ENCODE peak calls at places on chromosomes 2 and 18, in ten cellular contexts. One of them, this sample, is unnamed.

GRCh38 chr2:84894131-84894586 is 11.3 kb upstream of the TMSB10 start:
- DNase-seq in naive thymus-derived CD4-positive, alpha-beta T cell: no peak
- DNase-seq in activated naive CD8-positive, alpha-beta T cell treated with anti-CD3 and anti-CD28 coated beads, Interleukin-2, amount 50 U/mL, for 24 hours: no peak
- DNase-seq in right lobe of liver: no peak
- DNase-seq in endodermal cell: peak
- DNase-seq in neural progenitor cell: peak
- DNase-seq in 8988T: no peak
- DNase-seq in HFF-Myc: no peak
- DNase-seq in stimulated activated CD4-positive, alpha-beta T cell treated with anti-CD3 and anti-CD28 coated beads, Interleukin-2, amount 100 ng/mL, for 48 hours: no peak
- DNase-seq in GM19239: no peak
- DNase-seq in this sample: no peak

GRCh38 chr2:74391209-74391579 is 11.1 kb upstream of the DCTN1 start:
- DNase-seq in right lobe of liver: no peak
- DNase-seq in 8988T: no peak
- DNase-seq in activated naive CD8-positive, alpha-beta T cell treated with anti-CD3 and anti-CD28 coated beads, Interleukin-2, amount 50 U/mL, for 24 hours: no peak
- DNase-seq in neural progenitor cell: no peak
- DNase-seq in stimulated activated CD4-positive, alpha-beta T cell treated with anti-CD3 and anti-CD28 coated beads, Interleukin-2, amount 100 ng/mL, for 48 hours: no peak
- DNase-seq in HFF-Myc: no peak
- DNase-seq in endodermal cell: no peak
- DNase-seq in GM19239: no peak
- DNase-seq in naive thymus-derived CD4-positive, alpha-beta T cell: no peak
- DNase-seq in this sample: no peak

GRCh38 chr2:10265328-10266132 is 37.2 kb upstream of the HPCAL1 start:
- DNase-seq in activated naive CD8-positive, alpha-beta T cell treated with anti-CD3 and anti-CD28 coated beads, Interleukin-2, amount 50 U/mL, for 24 hours: no peak
- DNase-seq in HFF-Myc: no peak
- DNase-seq in neural progenitor cell: no peak
- DNase-seq in GM19239: no peak
- DNase-seq in right lobe of liver: no peak
- DNase-seq in stimulated activated CD4-positive, alpha-beta T cell treated with anti-CD3 and anti-CD28 coated beads, Interleukin-2, amount 100 ng/mL, for 48 hours: no peak
- DNase-seq in 8988T: no peak
- DNase-seq in naive thymus-derived CD4-positive, alpha-beta T cell: no peak
- DNase-seq in endodermal cell: peak
- DNase-seq in this sample: no peak

GRCh38 chr18:23703987-23704384 is 14.7 kb downstream of the LAMA3 start:
- DNase-seq in GM19239: no peak
- DNase-seq in endodermal cell: no peak
- DNase-seq in right lobe of liver: no peak
- DNase-seq in HFF-Myc: no peak
- DNase-seq in naive thymus-derived CD4-positive, alpha-beta T cell: no peak
- DNase-seq in 8988T: no peak
- DNase-seq in activated naive CD8-positive, alpha-beta T cell treated with anti-CD3 and anti-CD28 coated beads, Interleukin-2, amount 50 U/mL, for 24 hours: no peak
- DNase-seq in stimulated activated CD4-positive, alpha-beta T cell treated with anti-CD3 and anti-CD28 coated beads, Interleukin-2, amount 100 ng/mL, for 48 hours: no peak
- DNase-seq in neural progenitor cell: no peak
- DNase-seq in this sample: no peak

GRCh38 chr2:75614062-75614710 is 32.4 kb upstream of the MRPL19 start:
- DNase-seq in right lobe of liver: no peak
- DNase-seq in neural progenitor cell: no peak
- DNase-seq in GM19239: no peak
- DNase-seq in HFF-Myc: no peak
- DNase-seq in stimulated activated CD4-positive, alpha-beta T cell treated with anti-CD3 and anti-CD28 coated beads, Interleukin-2, amount 100 ng/mL, for 48 hours: no peak
- DNase-seq in activated naive CD8-positive, alpha-beta T cell treated with anti-CD3 and anti-CD28 coated beads, Interleukin-2, amount 50 U/mL, for 24 hours: no peak
- DNase-seq in naive thymus-derived CD4-positive, alpha-beta T cell: no peak
- DNase-seq in 8988T: no peak
- DNase-seq in endodermal cell: no peak
- DNase-seq in this sample: no peak

GRCh38 chr2:184199274-184199673 is 399.1 kb upstream of the ZNF804A start:
- DNase-seq in naive thymus-derived CD4-positive, alpha-beta T cell: no peak
- DNase-seq in HFF-Myc: no peak
- DNase-seq in neural progenitor cell: no peak
- DNase-seq in GM19239: no peak
- DNase-seq in 8988T: no peak
- DNase-seq in right lobe of liver: no peak
- DNase-seq in activated naive CD8-positive, alpha-beta T cell treated with anti-CD3 and anti-CD28 coated beads, Interleukin-2, amount 50 U/mL, for 24 hours: no peak
- DNase-seq in stimulated activated CD4-positive, alpha-beta T cell treated with anti-CD3 and anti-CD28 coated beads, Interleukin-2, amount 100 ng/mL, for 48 hours: no peak
- DNase-seq in endodermal cell: no peak
- DNase-seq in this sample: no peak

GRCh38 chr2:224160917-224161316 is 121.8 kb upstream of the SERPINE2 start:
- DNase-seq in 8988T: no peak
- DNase-seq in GM19239: no peak
- DNase-seq in activated naive CD8-positive, alpha-beta T cell treated with anti-CD3 and anti-CD28 coated beads, Interleukin-2, amount 50 U/mL, for 24 hours: no peak
- DNase-seq in right lobe of liver: peak
- DNase-seq in naive thymus-derived CD4-positive, alpha-beta T cell: no peak
- DNase-seq in HFF-Myc: no peak
- DNase-seq in endodermal cell: no peak
- DNase-seq in stimulated activated CD4-positive, alpha-beta T cell treated with anti-CD3 and anti-CD28 coated beads, Interleukin-2, amount 100 ng/mL, for 48 hours: no peak
- DNase-seq in neural progenitor cell: no peak
- DNase-seq in this sample: no peak

GRCh38 chr2:205914198-205914597 is 171.8 kb downstream of the INO80D start:
- DNase-seq in endodermal cell: no peak
- DNase-seq in GM19239: no peak
- DNase-seq in stimulated activated CD4-positive, alpha-beta T cell treated with anti-CD3 and anti-CD28 coated beads, Interleukin-2, amount 100 ng/mL, for 48 hours: no peak
- DNase-seq in HFF-Myc: no peak
- DNase-seq in right lobe of liver: no peak
- DNase-seq in neural progenitor cell: no peak
- DNase-seq in 8988T: no peak
- DNase-seq in naive thymus-derived CD4-positive, alpha-beta T cell: no peak
- DNase-seq in activated naive CD8-positive, alpha-beta T cell treated with anti-CD3 and anti-CD28 coated beads, Interleukin-2, amount 50 U/mL, for 24 hours: no peak
- DNase-seq in this sample: no peak

GRCh38 chr2:137172162-137172561 is 406.8 kb downstream of the THSD7B start:
- DNase-seq in HFF-Myc: no peak
- DNase-seq in right lobe of liver: no peak
- DNase-seq in 8988T: no peak
- DNase-seq in endodermal cell: no peak
- DNase-seq in stimulated activated CD4-positive, alpha-beta T cell treated with anti-CD3 and anti-CD28 coated beads, Interleukin-2, amount 100 ng/mL, for 48 hours: no peak
- DNase-seq in GM19239: no peak
- DNase-seq in naive thymus-derived CD4-positive, alpha-beta T cell: no peak
- DNase-seq in activated naive CD8-positive, alpha-beta T cell treated with anti-CD3 and anti-CD28 coated beads, Interleukin-2, amount 50 U/mL, for 24 hours: no peak
- DNase-seq in neural progenitor cell: no peak
- DNase-seq in this sample: no peak

GRCh38 chr2:170815746-170816498 is 765 bp upstream of the GAD1 start:
- DNase-seq in naive thymus-derived CD4-positive, alpha-beta T cell: no peak
- DNase-seq in activated naive CD8-positive, alpha-beta T cell treated with anti-CD3 and anti-CD28 coated beads, Interleukin-2, amount 50 U/mL, for 24 hours: peak
- DNase-seq in endodermal cell: peak
- DNase-seq in stimulated activated CD4-positive, alpha-beta T cell treated with anti-CD3 and anti-CD28 coated beads, Interleukin-2, amount 100 ng/mL, for 48 hours: peak
- DNase-seq in GM19239: peak
- DNase-seq in right lobe of liver: peak
- DNase-seq in 8988T: peak
- DNase-seq in HFF-Myc: no peak
- DNase-seq in neural progenitor cell: peak
- DNase-seq in this sample: peak

GRCh38 chr2:160208662-160209229 is 8.7 kb upstream of the ITGB6 start:
- DNase-seq in stimulated activated CD4-positive, alpha-beta T cell treated with anti-CD3 and anti-CD28 coated beads, Interleukin-2, amount 100 ng/mL, for 48 hours: no peak
- DNase-seq in GM19239: no peak
- DNase-seq in activated naive CD8-positive, alpha-beta T cell treated with anti-CD3 and anti-CD28 coated beads, Interleukin-2, amount 50 U/mL, for 24 hours: no peak
- DNase-seq in neural progenitor cell: peak
- DNase-seq in endodermal cell: peak
- DNase-seq in HFF-Myc: no peak
- DNase-seq in naive thymus-derived CD4-positive, alpha-beta T cell: no peak
- DNase-seq in 8988T: no peak
- DNase-seq in right lobe of liver: no peak
- DNase-seq in this sample: no peak

GRCh38 chr2:150911766-150912280 is 349.8 kb downstream of the RBM43 start:
- DNase-seq in stimulated activated CD4-positive, alpha-beta T cell treated with anti-CD3 and anti-CD28 coated beads, Interleukin-2, amount 100 ng/mL, for 48 hours: no peak
- DNase-seq in endodermal cell: peak
- DNase-seq in 8988T: no peak
- DNase-seq in right lobe of liver: peak
- DNase-seq in HFF-Myc: peak
- DNase-seq in neural progenitor cell: no peak
- DNase-seq in naive thymus-derived CD4-positive, alpha-beta T cell: no peak
- DNase-seq in GM19239: no peak
- DNase-seq in activated naive CD8-positive, alpha-beta T cell treated with anti-CD3 and anti-CD28 coated beads, Interleukin-2, amount 50 U/mL, for 24 hours: no peak
- DNase-seq in this sample: no peak

GRCh38 chr18:51721388-51721787 is 523.9 kb upstream of the MEX3C start:
- DNase-seq in HFF-Myc: no peak
- DNase-seq in neural progenitor cell: no peak
- DNase-seq in endodermal cell: no peak
- DNase-seq in stimulated activated CD4-positive, alpha-beta T cell treated with anti-CD3 and anti-CD28 coated beads, Interleukin-2, amount 100 ng/mL, for 48 hours: no peak
- DNase-seq in activated naive CD8-positive, alpha-beta T cell treated with anti-CD3 and anti-CD28 coated beads, Interleukin-2, amount 50 U/mL, for 24 hours: no peak
- DNase-seq in right lobe of liver: no peak
- DNase-seq in GM19239: no peak
- DNase-seq in naive thymus-derived CD4-positive, alpha-beta T cell: no peak
- DNase-seq in 8988T: no peak
- DNase-seq in this sample: no peak

GRCh38 chr2:127566576-127566975 is 31.1 kb downstream of the MYO7B start:
- DNase-seq in activated naive CD8-positive, alpha-beta T cell treated with anti-CD3 and anti-CD28 coated beads, Interleukin-2, amount 50 U/mL, for 24 hours: no peak
- DNase-seq in endodermal cell: peak
- DNase-seq in neural progenitor cell: no peak
- DNase-seq in right lobe of liver: no peak
- DNase-seq in stimulated activated CD4-positive, alpha-beta T cell treated with anti-CD3 and anti-CD28 coated beads, Interleukin-2, amount 100 ng/mL, for 48 hours: no peak
- DNase-seq in GM19239: no peak
- DNase-seq in 8988T: no peak
- DNase-seq in HFF-Myc: no peak
- DNase-seq in naive thymus-derived CD4-positive, alpha-beta T cell: no peak
- DNase-seq in this sample: no peak

GRCh38 chr2:180077295-180077906 is 70.3 kb upstream of the CWC22 start:
- DNase-seq in right lobe of liver: no peak
- DNase-seq in GM19239: no peak
- DNase-seq in naive thymus-derived CD4-positive, alpha-beta T cell: no peak
- DNase-seq in HFF-Myc: no peak
- DNase-seq in neural progenitor cell: peak
- DNase-seq in stimulated activated CD4-positive, alpha-beta T cell treated with anti-CD3 and anti-CD28 coated beads, Interleukin-2, amount 100 ng/mL, for 48 hours: no peak
- DNase-seq in activated naive CD8-positive, alpha-beta T cell treated with anti-CD3 and anti-CD28 coated beads, Interleukin-2, amount 50 U/mL, for 24 hours: no peak
- DNase-seq in 8988T: no peak
- DNase-seq in endodermal cell: no peak
- DNase-seq in this sample: no peak

GRCh38 chr2:18637196-18637595 is 47.8 kb upstream of the NT5C1B start:
- DNase-seq in naive thymus-derived CD4-positive, alpha-beta T cell: no peak
- DNase-seq in right lobe of liver: no peak
- DNase-seq in activated naive CD8-positive, alpha-beta T cell treated with anti-CD3 and anti-CD28 coated beads, Interleukin-2, amount 50 U/mL, for 24 hours: no peak
- DNase-seq in 8988T: no peak
- DNase-seq in stimulated activated CD4-positive, alpha-beta T cell treated with anti-CD3 and anti-CD28 coated beads, Interleukin-2, amount 100 ng/mL, for 48 hours: no peak
- DNase-seq in endodermal cell: no peak
- DNase-seq in neural progenitor cell: no peak
- DNase-seq in HFF-Myc: no peak
- DNase-seq in GM19239: no peak
- DNase-seq in this sample: no peak

GRCh38 chr2:180175736-180176135 is 168.6 kb upstream of the CWC22 start:
- DNase-seq in neural progenitor cell: no peak
- DNase-seq in activated naive CD8-positive, alpha-beta T cell treated with anti-CD3 and anti-CD28 coated beads, Interleukin-2, amount 50 U/mL, for 24 hours: no peak
- DNase-seq in right lobe of liver: no peak
- DNase-seq in GM19239: no peak
- DNase-seq in 8988T: no peak
- DNase-seq in naive thymus-derived CD4-positive, alpha-beta T cell: no peak
- DNase-seq in endodermal cell: no peak
- DNase-seq in stimulated activated CD4-positive, alpha-beta T cell treated with anti-CD3 and anti-CD28 coated beads, Interleukin-2, amount 100 ng/mL, for 48 hours: no peak
- DNase-seq in HFF-Myc: no peak
- DNase-seq in this sample: no peak

This sample was measured in germinal center.